ENCODE peak calls at places on chromosomes 7 and 10, in nine cellular contexts. Y is ACHN; G is stimulated activated CD4-positive, alpha-beta T cell treated with anti-CD3 and anti-CD28 coated beads, TNF-alpha, amount 100 ng/mL, for 48 hours; C is kidney glomerular epithelial cell; X is central memory CD8-positive, alpha-beta T cell; H is WTC11; E is pancreas; S is posterior cingulate gyrus; F is choroid plexus epithelial cell. W is an unnamed sample.

GRCh38 chr7:6246257-6246917 is 26.0 kb downstream of the CYTH3 start:
- DNase-seq in C (peak), S (no peak), E (no peak), Y (no peak), X (no peak), G (no peak), H (no peak), F (peak), W (peak)

GRCh38 chr7:29035044-29035740 is 77.1 kb upstream of the TRIL start:
- DNase-seq in G (peak), Y (peak), C (peak), S (no peak), E (no peak), H (no peak), X (no peak), F (peak), W (peak)

GRCh38 chr7:32039000-32039756 is 31.0 kb downstream of the PDE1C start:
- DNase-seq in Y (no peak), S (peak), X (no peak), E (no peak), F (no peak), C (no peak), G (no peak), H (peak), W (no peak)

GRCh38 chr10:123945506-123945905 is 53.9 kb upstream of the CPXM2 start:
- DNase-seq in X (no peak), E (no peak), C (peak), G (no peak), Y (peak), H (no peak), S (no peak), F (peak), W (peak)

GRCh38 chr10:1597370-1598146 is 139.8 kb downstream of the ADARB2 start:
- DNase-seq in G (no peak), F (no peak), Y (no peak), C (no peak), H (no peak), E (no peak), X (no peak), S (no peak), W (no peak)

GRCh38 chr7:90625562-90625961 is 29.4 kb downstream of the CDK14 start:
- DNase-seq in S (no peak), G (no peak), F (peak), E (no peak), C (peak), H (peak), Y (peak), X (no peak), W (peak)

GRCh38 chr7:8931906-8932646 is 498.7 kb downstream of the NXPH1 start:
- DNase-seq in G (no peak), S (no peak), E (no peak), C (no peak), Y (no peak), F (peak), H (no peak), X (no peak), W (no peak)

GRCh38 chr10:83516788-83517187 is 622.5 kb upstream of the GHITM start:
- DNase-seq in E (no peak), S (no peak), G (no peak), C (no peak), Y (no peak), F (no peak), H (no peak), X (no peak), W (no peak)

GRCh38 chr10:6721964-6722615 is 142.0 kb upstream of the PRKCQ start:
- DNase-seq in H (no peak), C (peak), X (no peak), G (no peak), Y (peak), E (no peak), F (peak), S (no peak), W (peak)

GRCh38 chr7:44218418-44219201 is 17.8 kb downstream of the YKT6 start:
- DNase-seq in F (no peak), C (no peak), X (no peak), S (peak), E (peak), H (peak), G (no peak), Y (no peak), W (no peak)

GRCh38 chr7:45401851-45402250 is 172.3 kb upstream of the ADCY1 start:
- DNase-seq in C (no peak), H (no peak), E (no peak), G (no peak), F (no peak), X (no peak), Y (no peak), S (no peak), W (no peak)

GRCh38 chr10:3137958-3138726 is 34.4 kb downstream of the PITRM1 start:
- DNase-seq in X (no peak), F (no peak), Y (no peak), C (no peak), G (no peak), S (no peak), H (no peak), E (no peak), W (no peak)

GRCh38 chr10:110357252-110357780 is 52.6 kb upstream of the SMNDC1 start:
- DNase-seq in S (no peak), F (peak), X (no peak), C (peak), E (no peak), Y (peak), H (no peak), G (no peak), W (peak)

GRCh38 chr7:20214132-20214531 is 3.1 kb downstream of the MACC1 start:
- DNase-seq in C (no peak), S (no peak), F (no peak), E (no peak), Y (no peak), G (no peak), H (no peak), X (no peak), W (no peak)

GRCh38 chr10:29119374-29119773 is 169.5 kb upstream of the LYZL1 start:
- DNase-seq in F (peak), H (peak), X (no peak), Y (peak), C (no peak), E (no peak), S (no peak), G (peak), W (no peak)

GRCh38 chr10:34666008-34666700 is 148.9 kb downstream of the PARD3 start:
- DNase-seq in S (no peak), C (peak), F (peak), G (no peak), Y (peak), X (no peak), E (no peak), H (no peak), W (peak)

GRCh38 chr10:78184851-78185692 is 151.4 kb downstream of the RPS24 start:
- DNase-seq in S (no peak), F (no peak), X (no peak), G (no peak), E (no peak), C (no peak), Y (no peak), H (no peak), W (no peak)

GRCh38 chr7:108528183-108528712 is 2.3 kb upstream of the PNPLA8 start:
- DNase-seq in F (no peak), G (no peak), C (no peak), E (no peak), S (no peak), H (no peak), X (no peak), Y (no peak), W (no peak)

GRCh38 chr10:30028006-30028441 is 31.4 kb downstream of the JCAD start:
- DNase-seq in C (no peak), G (no peak), Y (no peak), S (no peak), E (no peak), H (no peak), F (peak), X (no peak), W (no peak)

GRCh38 chr10:71880425-71881306 is 29.6 kb upstream of the PSAP start:
- DNase-seq in E (no peak), H (no peak), G (no peak), C (no peak), Y (no peak), X (no peak), S (peak), F (no peak), W (no peak)

GRCh38 chr10:16891375-16892313 is 74.4 kb upstream of the RSU1 start:
- DNase-seq in X (no peak), S (peak), Y (peak), E (no peak), G (peak), C (peak), F (peak), H (peak), W (peak)

GRCh38 chr10:3942930-3943489 is 158.0 kb upstream of the KLF6 start:
- DNase-seq in G (no peak), S (no peak), F (no peak), Y (no peak), C (no peak), E (no peak), X (no peak), H (no peak), W (no peak)

GRCh38 chr7:124276005-124276606 is 243.2 kb upstream of the TMEM229A start:
- DNase-seq in G (no peak), Y (peak), C (peak), F (peak), S (no peak), E (no peak), X (no peak), H (peak), W (peak)

GRCh38 chr7:34928052-34928451 is 109.2 kb downstream of the DPY19L1 start:
- DNase-seq in E (no peak), H (peak), S (peak), F (peak), G (peak), C (no peak), Y (peak), X (no peak), W (peak)

GRCh38 chr7:51316666-51317581 is at the start of gene COBL:
- DNase-seq in H (peak), G (no peak), X (no peak), C (no peak), Y (peak), F (no peak), E (peak), S (no peak), W (no peak)

GRCh38 chr7:128672927-128673517 is 930 bp downstream of the GARIN1A start:
- DNase-seq in E (no peak), G (peak), Y (peak), S (no peak), H (peak), F (peak), X (no peak), C (no peak), W (peak)

GRCh38 chr10:34292675-34293074 is 522.4 kb downstream of the PARD3 start:
- DNase-seq in G (no peak), H (no peak), F (peak), C (no peak), S (no peak), E (no peak), X (no peak), Y (no peak), W (no peak)

GRCh38 chr10:101781984-101782810 is 1.0 kb downstream of the NPM3 start:
- DNase-seq in S (no peak), X (no peak), F (no peak), E (no peak), G (no peak), Y (no peak), C (no peak), H (no peak), W (no peak)

GRCh38 chr7:155986497-155987160 is 174.4 kb upstream of the SHH start:
- DNase-seq in E (no peak), H (no peak), Y (no peak), S (no peak), C (no peak), G (no peak), X (peak), F (no peak), W (no peak)

GRCh38 chr7:2613926-2614613 is 17.7 kb upstream of the TTYH3 start:
- DNase-seq in E (no peak), C (peak), G (no peak), F (peak), S (no peak), X (no peak), H (no peak), Y (no peak), W (peak)

W was measured in adipocyte.